ENCODE peak calls at places on chromosomes 2 and 18, in nine cellular contexts. R, C, Z, D, Y, T, A, N and V are unnamed samples.

GRCh38 chr2:149634103-149634502 is 46.5 kb upstream of the MMADHC start:
- DNase-seq in Z (no peak), Y (no peak), T (no peak), D (no peak), N (no peak), A (no peak), C (no peak), R (no peak), V (no peak)

GRCh38 chr2:110837421-110838409 is 105.3 kb downstream of the ACOXL start:
- DNase-seq in Y (no peak), T (no peak), N (no peak), C (peak), D (no peak), A (no peak), Z (no peak), R (no peak), V (no peak)

GRCh38 chr2:28507806-28508764 is 12.2 kb downstream of the PLB1 start:
- DNase-seq in Z (no peak), Y (no peak), T (no peak), C (no peak), N (peak), A (no peak), R (no peak), D (no peak), V (no peak)

GRCh38 chr18:10705786-10706185 is 180.0 kb downstream of the NAPG start:
- DNase-seq in R (no peak), Y (no peak), N (peak), C (no peak), T (no peak), D (no peak), Z (no peak), A (no peak), V (no peak)

GRCh38 chr2:72713857-72714256 is 112.0 kb downstream of the EXOC6B start:
- DNase-seq in D (no peak), R (no peak), Z (no peak), C (peak), N (no peak), T (no peak), Y (no peak), A (no peak), V (no peak)

GRCh38 chr2:170739048-170739447 is 23.9 kb downstream of the SP5 start:
- DNase-seq in T (no peak), D (peak), C (no peak), A (peak), N (peak), R (no peak), Y (no peak), Z (no peak), V (no peak)

GRCh38 chr2:46684661-46685060 is 205.3 kb downstream of the TMEM247 start:
- DNase-seq in N (no peak), R (no peak), A (no peak), Z (no peak), C (no peak), T (no peak), Y (no peak), D (no peak), V (no peak)

GRCh38 chr2:206800501-206801416 is 35.4 kb downstream of the FASTKD2 start:
- DNase-seq in T (peak), A (peak), R (peak), C (peak), N (peak), D (peak), Y (peak), Z (peak), V (peak)

GRCh38 chr2:176733698-176734430 is 464.6 kb downstream of the MTX2 start:
- DNase-seq in A (no peak), N (no peak), T (no peak), R (no peak), D (no peak), Z (no peak), C (no peak), Y (no peak), V (no peak)

GRCh38 chr2:26052731-26053130 is 18.8 kb downstream of the RAB10 start:
- DNase-seq in D (no peak), N (no peak), A (no peak), T (no peak), Y (no peak), C (no peak), Z (no peak), R (no peak), V (no peak)

GRCh38 chr2:15174567-15174966 is 386.6 kb downstream of the NBAS start:
- DNase-seq in T (no peak), A (no peak), D (no peak), Z (no peak), Y (no peak), C (no peak), R (no peak), N (no peak), V (no peak)

GRCh38 chr18:49459404-49460171 is 857 bp downstream of the DYM start:
- DNase-seq in A (no peak), R (no peak), Y (no peak), Z (no peak), T (no peak), C (peak), N (no peak), D (peak), V (no peak)
- H3K27ac ChIP-seq in A (no peak), R (peak), Y (peak), Z (peak), T (peak), C (no peak), N (peak), D (peak), V (peak)

DNA sequence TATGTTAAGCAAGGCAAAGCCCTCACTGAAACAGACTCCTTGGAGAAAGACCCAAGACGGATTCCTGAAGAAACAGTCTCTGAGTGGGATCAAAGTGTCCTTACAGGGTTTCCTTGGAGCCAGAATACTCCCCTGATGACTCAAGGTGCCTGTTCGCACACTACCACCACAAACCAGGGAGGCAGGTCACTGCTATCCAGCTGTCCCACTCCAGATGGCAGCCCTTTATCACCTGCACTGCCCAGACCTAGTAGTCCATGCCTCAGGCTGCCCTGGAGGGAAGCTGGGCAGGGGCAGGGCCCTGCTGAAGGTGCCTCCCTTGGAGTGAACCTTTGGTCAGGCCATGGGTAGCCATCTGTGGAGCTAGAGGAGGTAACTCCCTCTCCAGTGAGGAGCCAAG is 34.2 kb downstream of the TRABD2A start:
- DNase-seq in Z (no peak), Y (no peak), R (no peak), D (peak), C (no peak), N (no peak), T (no peak), A (peak), V (peak)
- H3K27ac ChIP-seq in Z (no peak), Y (peak), R (no peak), D (no peak), C (no peak), N (no peak), T (no peak), A (peak), V (peak)

DNA sequence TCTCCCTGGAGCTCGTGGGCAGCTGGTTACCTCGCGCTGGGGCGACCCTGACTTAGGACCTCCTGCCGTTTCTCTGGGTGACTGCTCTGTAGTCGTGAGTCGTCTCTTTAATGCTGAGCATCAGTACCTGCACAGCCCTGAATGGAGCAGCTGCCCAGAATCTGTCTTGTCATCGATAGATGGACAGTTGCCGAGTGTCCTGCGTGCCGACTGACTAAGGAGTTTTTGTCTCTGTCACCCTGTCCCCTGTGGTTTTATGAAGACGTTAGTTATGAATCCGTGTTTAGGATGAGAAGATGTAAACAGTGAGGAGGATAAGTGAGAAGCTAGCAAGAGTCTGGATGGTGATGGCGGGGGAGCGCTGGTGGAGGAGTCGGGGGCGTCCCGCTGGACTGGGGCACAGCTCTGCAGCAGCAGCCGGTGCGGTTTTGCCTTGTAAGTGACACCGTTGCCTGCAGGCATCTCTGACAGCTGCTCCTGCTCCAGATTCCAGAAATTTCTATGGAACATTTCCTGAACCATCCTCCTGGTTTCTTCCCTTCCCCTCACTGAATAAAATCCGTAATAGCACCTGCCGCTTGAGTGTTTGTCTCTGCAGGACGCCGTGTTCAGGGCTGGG is 13.3 kb downstream of the AGAP1 start:
- DNase-seq in A (no peak), Y (no peak), T (no peak), R (no peak), D (no peak), Z (no peak), N (no peak), C (no peak), V (no peak)
- H3K27ac ChIP-seq in A (no peak), Y (no peak), T (no peak), R (peak), D (no peak), Z (no peak), N (no peak), C (no peak), V (no peak)

GRCh38 chr2:172552547-172553291 is 3.2 kb upstream of the PDK1 start:
- DNase-seq in N (peak), A (peak), Z (no peak), R (no peak), T (no peak), C (no peak), D (peak), Y (no peak), V (no peak)

GRCh38 chr2:172555522-172556283 is at the start of gene PDK1:
- DNase-seq in D (peak), A (peak), Z (peak), T (peak), R (peak), N (peak), Y (peak), C (peak), V (peak)

GRCh38 chr2:172554352-172555271 is 1.3 kb upstream of the PDK1 start:
- DNase-seq in A (no peak), Y (no peak), C (no peak), R (no peak), Z (no peak), N (no peak), T (no peak), D (no peak), V (no peak)

GRCh38 chr2:172556284-172557033 is 569 bp downstream of the PDK1 start:
- DNase-seq in C (peak), N (peak), A (no peak), Y (peak), T (peak), R (peak), Z (peak), D (peak), V (peak)

GRCh38 chr2:172555272-172555521 is 693 bp upstream of the PDK1 start:
- DNase-seq in T (no peak), Y (no peak), Z (no peak), C (no peak), R (no peak), N (no peak), D (no peak), A (no peak), V (no peak)
- H3K27ac ChIP-seq in T (peak), Y (peak), Z (peak), C (no peak), R (peak), N (peak), D (peak), A (peak), V (peak)